ENCODE peak calls at places on chromosomes 16 and 17, in eight cellular contexts. P is H9, B is BJ, J is adrenal gland, O is omental fat pad, Y is fibroblast of mammary gland, L is A549, N is breast epithelium. G is an unnamed sample.

GRCh38 chr16:19085679-19086200 is 18.3 kb downstream of the COQ7 start:
- DNase-seq in Y (peak; percentile 44), B (no peak), P (no peak), N (no peak), L (no peak), O (no peak), J (peak; percentile 56), G (no peak)

GRCh38 chr17:59693582-59693981 is 13.6 kb downstream of the PTRH2 start:
- DNase-seq in J (no peak), O (no peak), Y (no peak), L (no peak), N (no peak), B (no peak), P (no peak), G (no peak)

GRCh38 chr17:64974750-64975317 is 55.6 kb upstream of the LRRC37A3 start:
- DNase-seq in Y (no peak), L (no peak), P (no peak), B (no peak), J (no peak), O (no peak), N (no peak), G (no peak)

GRCh38 chr17:44263360-44263902 is 4.5 kb downstream of the SLC4A1 start:
- DNase-seq in L (no peak), J (no peak), N (no peak), B (no peak), Y (no peak), O (no peak), P (no peak), G (no peak)

GRCh38 chr17:40355123-40355803 is 9.3 kb downstream of the GJD3 start:
- DNase-seq in J (peak; percentile 84), Y (peak; percentile 61), O (peak; percentile 88), L (peak; percentile 77), B (no peak), N (peak; percentile 79), P (peak; percentile 95), G (peak; percentile 96)

GRCh38 chr17:10729334-10730193 is at the start of gene TMEM220:
- DNase-seq in N (peak; percentile 73), B (peak; percentile 33), L (peak; percentile 74), P (peak; percentile 91), O (peak; percentile 50), Y (peak; percentile 63), J (peak; percentile 89), G (no peak)

GRCh38 chr17:32516940-32517711 is 30.3 kb downstream of the CDK5R1 start:
- DNase-seq in O (no peak), N (no peak), P (no peak), B (no peak), J (no peak), Y (no peak), L (no peak), G (no peak)

GRCh38 chr16:75105306-75106061 is 11.1 kb downstream of the LDHD start:
- DNase-seq in Y (no peak), L (no peak), P (peak; percentile 24), O (no peak), J (peak; percentile 61), B (no peak), N (no peak), G (no peak)

GRCh38 chr17:45324336-45324735 is 7.5 kb upstream of the MAP3K14 start:
- DNase-seq in P (no peak), N (no peak), O (no peak), L (no peak), J (no peak), Y (no peak), B (no peak), G (no peak)

GRCh38 chr17:27315322-27315721 is 21.4 kb downstream of the WSB1 start:
- DNase-seq in N (peak; percentile 64), J (peak; percentile 66), O (peak; percentile 66), P (peak; percentile 18), L (no peak), Y (peak; percentile 82), B (peak; percentile 54), G (no peak)

GRCh38 chr17:7144203-7144602 is 29.6 kb upstream of the ASGR2 start:
- DNase-seq in B (no peak), O (no peak), P (no peak), N (no peak), J (no peak), Y (no peak), L (no peak), G (no peak)

GRCh38 chr16:35182043-35182677 is 1722.7 kb downstream of the TP53TG3F start:
- DNase-seq in Y (no peak), N (no peak), B (no peak), J (no peak), O (no peak), L (no peak), P (no peak), G (no peak)

GRCh38 chr16:27326738-27327585 is 13.2 kb downstream of the IL4R start:
- DNase-seq in O (peak; percentile 74), J (peak; percentile 95), N (peak; percentile 54), L (peak; percentile 81), Y (peak; percentile 97), P (peak; percentile 96), B (peak; percentile 63), G (no peak)

GRCh38 chr17:83180996-83181481 is 101.6 kb downstream of the METRNL start:
- DNase-seq in N (peak; percentile 34), O (no peak), Y (no peak), P (peak; percentile 31), L (peak; percentile 38), B (no peak), J (peak; percentile 18), G (no peak)
- TF ChIP-seq CTCF in N (no peak), O (no peak), Y (no peak), P (no peak), L (no peak), B (no peak), J (no peak), G (no peak)

GRCh38 chr16:88405325-88406060 is 22.7 kb downstream of the ZNF469 start:
- DNase-seq in B (no peak), J (no peak), Y (peak; percentile 77), L (no peak), P (no peak), O (no peak), N (peak; percentile 74), G (no peak)

GRCh38 chr16:88401604-88402246 is 19.0 kb downstream of the ZNF469 start:
- DNase-seq in B (no peak), N (no peak), O (no peak), L (no peak), Y (no peak), J (no peak), P (no peak), G (no peak)

GRCh38 chr16:88404769-88405168 is 22.0 kb downstream of the ZNF469 start:
- DNase-seq in P (no peak), N (no peak), Y (no peak), L (no peak), O (no peak), J (no peak), B (no peak), G (no peak)

GRCh38 chr16:88402551-88402950 is 19.8 kb downstream of the ZNF469 start:
- DNase-seq in P (no peak), B (no peak), N (no peak), J (no peak), L (no peak), O (no peak), Y (no peak), G (no peak)

GRCh38 chr16:88403794-88404581 is 21.2 kb downstream of the ZNF469 start:
- DNase-seq in N (no peak), P (no peak), J (no peak), Y (no peak), O (no peak), B (no peak), L (no peak), G (no peak)
- TF ChIP-seq CTCF in N (no peak), P (peak; percentile 22), J (no peak), Y (no peak), O (no peak), B (no peak), L (no peak), G (peak; percentile 9)

GRCh38 chr17:42964161-42964932 is at the start of gene AARSD1:
- DNase-seq in N (peak; percentile 90), B (peak; percentile 73), Y (peak; percentile 94), P (peak; percentile 97), O (peak; percentile 52), L (peak; percentile 98), J (peak; percentile 93), G (peak; percentile 69)
- TF ChIP-seq CTCF in N (no peak), B (no peak), Y (no peak), P (no peak), O (no peak), L (no peak), J (no peak), G (no peak)

GRCh38 chr16:53022374-53022773 is 30.3 kb downstream of the CHD9NB start:
- DNase-seq in L (peak; percentile 55), P (peak; percentile 70), B (no peak), J (peak; percentile 38), N (no peak), O (no peak), Y (peak; percentile 52), G (no peak)
- TF ChIP-seq CTCF in L (peak; percentile 75), P (peak; percentile 82), B (peak; percentile 59), J (peak; percentile 56), N (peak; percentile 49), O (no peak), Y (peak; percentile 62), G (peak; percentile 77)

DNA sequence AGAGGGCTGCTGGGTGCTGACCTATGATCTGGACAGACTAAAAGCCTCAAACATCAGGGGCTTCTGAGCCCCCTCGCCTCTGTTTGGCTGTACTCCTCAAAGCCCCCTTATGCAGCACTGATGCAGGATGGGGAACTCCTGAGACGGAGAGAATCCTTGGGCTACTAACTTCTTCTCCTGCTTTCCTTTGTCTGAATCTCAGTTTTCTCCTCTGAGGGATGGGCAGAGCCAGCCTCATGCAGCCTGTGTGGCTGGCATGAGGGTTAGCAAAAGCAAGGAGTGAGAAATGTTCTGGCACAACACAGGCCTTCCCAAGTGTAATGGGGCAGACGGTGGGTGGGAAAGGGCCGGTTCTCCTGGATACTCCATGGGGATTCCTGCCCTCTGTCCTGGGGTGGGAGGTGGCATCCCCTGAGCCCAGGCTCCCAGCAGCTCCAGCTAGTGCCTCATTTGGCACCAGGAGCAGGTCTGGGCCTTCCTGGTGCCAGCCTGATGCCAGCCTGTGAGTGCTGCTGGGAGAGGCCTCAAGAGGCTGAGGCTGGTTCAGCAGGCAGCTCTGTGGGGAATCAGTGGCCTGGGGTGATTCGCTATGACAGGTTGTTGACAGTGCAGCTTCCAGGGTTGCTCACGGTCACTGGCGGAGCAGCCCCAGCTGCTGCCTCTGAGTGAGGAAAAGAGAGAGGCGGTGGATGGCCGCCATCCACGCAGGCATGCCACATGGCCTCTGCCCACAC is 4.0 kb upstream of the BRD7 start:
- DNase-seq in P (no peak), B (no peak), Y (peak; percentile 71), N (no peak), J (peak; percentile 32), O (no peak), L (peak; percentile 35), G (no peak)
- TF ChIP-seq CTCF in P (no peak), B (no peak), Y (no peak), N (no peak), J (no peak), O (no peak), L (no peak), G (no peak)

DNA sequence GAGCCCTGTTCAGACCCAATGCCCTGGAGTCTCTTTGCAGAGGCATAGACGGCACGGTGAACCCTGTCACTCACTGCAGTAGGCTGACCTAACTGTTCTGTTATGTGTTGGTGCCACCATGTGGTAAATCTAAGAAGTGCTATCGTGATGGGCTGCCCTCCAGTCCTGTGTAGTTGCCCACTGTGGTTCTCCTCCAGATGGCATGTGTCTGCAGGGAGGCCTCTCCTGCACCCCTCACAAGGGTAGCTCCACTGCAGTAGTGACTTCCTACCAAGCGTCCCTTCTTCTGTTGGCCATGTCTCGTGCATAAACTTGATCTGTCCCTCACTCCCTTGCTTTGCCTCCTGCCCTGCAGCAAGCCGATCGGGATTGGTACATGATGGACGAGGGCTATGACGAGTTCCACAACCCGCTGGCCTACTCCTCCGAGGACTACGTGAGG is 5.8 kb downstream of the DHX38 start:
- DNase-seq in J (peak; percentile 50), O (no peak), Y (peak; percentile 56), B (no peak), L (peak; percentile 76), P (peak; percentile 76), N (no peak), G (peak; percentile 44)
- TF ChIP-seq CTCF in J (peak; percentile 47), O (no peak), Y (peak; percentile 60), B (peak; percentile 48), L (peak; percentile 57), P (peak; percentile 68), N (peak; percentile 30), G (peak; percentile 58)

G was measured in D721Med.